ENCODE peak calls at places on chromosomes 3 and 15, in four cellular contexts. G is endodermal cell, N is fibroblast of lung, C is suprapubic skin. V is an unnamed sample. For H3K9me3, the result is how much of the 10 kb centered on the place peaks cover.

GRCh38 chr15:65638681-65639089 is 16.9 kb downstream of the SLC24A1 start:
- DNase-seq in N (peak), C (no peak), G (peak), V (no peak)

GRCh38 chr3:45590256-45590655 is 4.3 kb upstream of the LIMD1 start:
- DNase-seq in N (no peak), G (peak), C (no peak), V (no peak)

GRCh38 chr15:61794276-61794675 is 266.0 kb downstream of the VPS13C start:
- DNase-seq in C (no peak), G (no peak), N (peak), V (no peak)

GRCh38 chr15:84795186-84795585 is 22.0 kb upstream of the ALPK3 start:
- DNase-seq in C (no peak), G (no peak), N (no peak), V (no peak)

GRCh38 chr3:187678869-187679268 is 8.7 kb upstream of the SST start:
- DNase-seq in G (peak), N (peak), C (no peak), V (no peak)

GRCh38 chr3:98068824-98069223 is 18.1 kb upstream of the OR5AC2 start:
- DNase-seq in N (no peak), G (no peak), C (no peak), V (no peak)

GRCh38 chr3:123800352-123800682 is 83.8 kb downstream of the MYLK start:
- DNase-seq in C (no peak), N (no peak), G (no peak), V (no peak)

GRCh38 chr3:81434171-81434570 is 327.3 kb downstream of the GBE1 start:
- DNase-seq in N (no peak), C (no peak), G (no peak), V (no peak)

GRCh38 chr15:68278345-68279217 is 1.0 kb downstream of the FEM1B start:
- DNase-seq in C (peak), G (peak), N (peak), V (no peak)

GRCh38 chr3:184568918-184569829 is 7.6 kb downstream of the EPHB3 start:
- DNase-seq in N (peak), G (peak), C (no peak), V (no peak)

GRCh38 chr3:72665701-72666443 is 182.4 kb downstream of the SHQ1 start:
- DNase-seq in N (peak), G (peak), C (no peak), V (peak)

GRCh38 chr3:54951405-54951804 is 23.5 kb upstream of the LRTM1 start:
- DNase-seq in G (peak), C (peak), N (peak), V (no peak)

GRCh38 chr3:53677406-53677805 is 168.8 kb downstream of the CHDH start:
- DNase-seq in C (no peak), G (no peak), N (no peak), V (no peak)

GRCh38 chr3:31129241-31129640 is 234.8 kb upstream of the GADL1 start:
- DNase-seq in G (no peak), N (no peak), C (no peak), V (no peak)

GRCh38 chr3:197335428-197336132 is 37.2 kb upstream of the DLG1 start:
- DNase-seq in N (no peak), G (peak), C (no peak), V (no peak)

GRCh38 chr3:114223146-114223545 is 14.2 kb downstream of the ZNF80 start:
- DNase-seq in C (no peak), N (no peak), G (no peak), V (no peak)

GRCh38 chr15:54387808-54388207 is 409.6 kb downstream of the UNC13C start:
- DNase-seq in C (no peak), N (no peak), G (no peak), V (no peak)

GRCh38 chr3:101561630-101562328 is at the start of gene TRMT10C:
- DNase-seq in G (peak), N (peak), C (peak), V (peak)

GRCh38 chr3:161274691-161275298 is 53.7 kb downstream of the NMD3 start:
- DNase-seq in N (peak), G (peak), C (no peak), V (no peak)

GRCh38 chr3:189041482-189042090 is 130.2 kb upstream of the TPRG1 start:
- DNase-seq in N (peak), C (no peak), G (peak), V (peak)

GRCh38 chr15:98649996-98650870 is 1.9 kb downstream of the IGF1R start:
- DNase-seq in G (peak), N (peak), C (peak), V (peak)

GRCh38 chr3:31102196-31102879 is 207.9 kb upstream of the GADL1 start:
- DNase-seq in C (no peak), G (no peak), N (no peak), V (no peak)

GRCh38 chr3:153783106-153783505 is 338.1 kb upstream of the ARHGEF26 start:
- DNase-seq in N (peak), G (no peak), C (no peak), V (no peak)
- H3K9me3 ChIP-seq in N (under half), G (under half), C (under half), V (under half)

GRCh38 chr3:138397983-138398382 is 36.4 kb upstream of the ESYT3 start:
- DNase-seq in N (no peak), G (peak), C (no peak), V (no peak)
- TF ChIP-seq CTCF in N (no peak), G (peak), C (no peak), V (no peak)

GRCh38 chr3:138646527-138646926 is 38.0 kb downstream of the FAIM start:
- DNase-seq in N (no peak), G (no peak), C (no peak), V (no peak)
- H3K9me3 ChIP-seq in N (under half), G (half or more), C (under half), V (under half)

GRCh38 chr3:125960066-125960424 is 8.9 kb upstream of the ROPN1B start:
- DNase-seq in C (no peak), N (no peak), G (no peak), V (no peak)
- TF ChIP-seq CTCF in C (no peak), N (no peak), G (no peak), V (no peak)

GRCh38 chr3:7913283-7913682 is 588.3 kb upstream of the LMCD1 start:
- DNase-seq in C (no peak), G (no peak), N (no peak), V (no peak)
- H3K9me3 ChIP-seq in C (under half), G (under half), N (under half), V (under half)

DNA sequence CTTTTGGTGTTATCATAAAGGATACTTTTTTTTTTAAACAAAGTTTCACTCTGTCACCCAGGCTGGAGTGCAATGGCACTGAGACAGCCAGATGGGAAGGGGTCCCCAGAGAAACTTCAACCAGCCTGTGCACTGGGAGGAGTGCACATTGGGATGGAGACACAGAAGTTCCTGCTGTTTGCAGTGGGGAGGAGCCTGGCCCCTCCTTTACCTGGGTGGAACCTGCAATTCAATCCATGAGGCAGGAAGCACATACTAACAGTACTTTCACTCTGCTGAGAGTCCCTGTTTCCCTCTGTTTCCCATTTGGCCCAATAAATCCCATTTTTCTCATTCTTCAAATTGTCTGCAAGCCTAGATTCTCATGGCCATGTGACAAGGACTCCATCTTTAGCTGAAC is 42.3 kb upstream of the LHFPL4 start:
- DNase-seq in G (no peak), C (no peak), N (no peak), V (no peak)
- TF ChIP-seq CTCF in G (no peak), C (no peak), N (no peak), V (no peak)

GRCh38 chr15:86494475-86494874 is 414.8 kb downstream of the AGBL1 start:
- DNase-seq in C (no peak), G (no peak), N (no peak), V (no peak)
- H3K9me3 ChIP-seq in C (under half), G (under half), N (under half), V (under half)

GRCh38 chr3:10804183-10804648 is 11.8 kb upstream of the SLC6A11 start:
- DNase-seq in G (no peak), C (no peak), N (no peak), V (no peak)
- TF ChIP-seq CTCF in G (no peak), C (no peak), N (no peak), V (no peak)

GRCh38 chr15:26736502-26737248 is 36.2 kb downstream of the GABRB3 start:
- DNase-seq in C (no peak), N (no peak), G (peak), V (no peak)
- H3K9me3 ChIP-seq in C (under half), N (under half), G (under half), V (under half)

DNA sequence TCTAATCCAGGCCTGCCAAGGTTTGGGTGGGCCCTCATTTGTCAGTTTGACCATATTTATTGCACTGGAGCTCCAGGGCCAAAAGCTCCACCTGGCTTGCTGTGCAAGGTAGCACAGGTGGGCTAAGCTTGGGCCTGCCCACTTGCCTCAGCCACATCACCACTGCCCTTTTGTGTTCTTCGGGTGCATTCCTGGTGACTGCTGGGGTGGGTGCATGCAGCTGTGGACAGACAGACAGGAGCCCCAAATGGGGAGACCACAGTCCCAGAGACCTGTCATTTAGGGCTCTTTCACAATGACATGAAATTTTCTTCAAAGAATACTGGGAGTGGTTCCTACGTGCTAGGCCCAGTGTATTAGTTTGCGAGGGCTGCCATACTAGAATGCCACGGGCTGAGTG is 2.7 kb downstream of the MESP2 start:
- DNase-seq in G (no peak), N (no peak), C (no peak), V (no peak)
- TF ChIP-seq CTCF in G (no peak), N (no peak), C (no peak), V (no peak)